ENCODE peak calls at places on chromosomes 1 and 21, in seven cellular contexts. Z, F, P, A, H, E and K are unnamed samples.

GRCh38 chr21:14773777-14774345 is 227.7 kb upstream of the SAMSN1 start:
- DNase-seq in Z (peak), F (peak), P (no peak), A (peak), H (peak), E (peak), K (peak)

GRCh38 chr1:206142770-206143169 is 25.6 kb upstream of the AVPR1B start:
- DNase-seq in Z (no peak), F (no peak), P (no peak), A (no peak), H (no peak), E (no peak), K (no peak)

GRCh38 chr1:109191377-109191776 is 22.3 kb upstream of the SARS1 start:
- DNase-seq in Z (no peak), F (peak), P (no peak), A (no peak), H (no peak), E (peak), K (no peak)

GRCh38 chr1:22452401-22452963 is 831 bp downstream of the ZBTB40 start:
- DNase-seq in Z (no peak), F (no peak), P (peak), A (no peak), H (no peak), E (peak), K (peak)

GRCh38 chr1:15345711-15346355 is 63.9 kb upstream of the EFHD2 start:
- DNase-seq in Z (no peak), F (no peak), P (no peak), A (no peak), H (no peak), E (peak), K (no peak)

GRCh38 chr1:103424645-103425044 is 100.9 kb upstream of the RNPC3 start:
- DNase-seq in Z (no peak), F (no peak), P (no peak), A (no peak), H (no peak), E (no peak), K (no peak)

GRCh38 chr1:64936958-64937357 is 29.4 kb downstream of the JAK1 start:
- DNase-seq in Z (no peak), F (no peak), P (no peak), A (no peak), H (no peak), E (no peak), K (no peak)

GRCh38 chr1:111507411-111508201 is 4.2 kb upstream of the ADORA3 start:
- DNase-seq in Z (no peak), F (peak), P (peak), A (peak), H (peak), E (peak), K (no peak)

GRCh38 chr1:208185801-208186201 is 58.4 kb downstream of the PLXNA2 start:
- DNase-seq in Z (no peak), F (no peak), P (no peak), A (no peak), H (no peak), E (peak), K (no peak)

GRCh38 chr1:168498159-168498609 is 45.6 kb downstream of the XCL2 start:
- DNase-seq in Z (no peak), F (no peak), P (no peak), A (no peak), H (no peak), E (no peak), K (no peak)

GRCh38 chr1:96559707-96560588 is 161.6 kb upstream of the PTBP2 start:
- DNase-seq in Z (no peak), F (no peak), P (no peak), A (no peak), H (no peak), E (no peak), K (no peak)

GRCh38 chr1:205026181-205026580 is 16.8 kb upstream of the CNTN2 start:
- DNase-seq in Z (no peak), F (no peak), P (no peak), A (no peak), H (no peak), E (no peak), K (no peak)

GRCh38 chr1:6033124-6033523 is 12.6 kb upstream of the KCNAB2 start:
- DNase-seq in Z (no peak), F (no peak), P (no peak), A (no peak), H (no peak), E (no peak), K (no peak)

GRCh38 chr1:193322218-193322617 is 135.8 kb upstream of the B3GALT2 start:
- DNase-seq in Z (peak), F (no peak), P (no peak), A (no peak), H (no peak), E (no peak), K (no peak)

GRCh38 chr1:46549697-46550681 is 1.5 kb downstream of the KNCN start:
- DNase-seq in Z (no peak), F (no peak), P (no peak), A (peak), H (peak), E (peak), K (peak)

GRCh38 chr1:246271516-246271915 is 235.6 kb downstream of the SMYD3 start:
- DNase-seq in Z (no peak), F (no peak), P (no peak), A (no peak), H (no peak), E (no peak), K (no peak)

GRCh38 chr21:45412909-45413581 is 8.1 kb downstream of the COL18A1 start:
- DNase-seq in Z (no peak), F (no peak), P (no peak), A (no peak), H (no peak), E (no peak), K (no peak)

GRCh38 chr1:165080253-165080896 is 276.1 kb downstream of the LMX1A start:
- DNase-seq in Z (no peak), F (no peak), P (no peak), A (no peak), H (no peak), E (no peak), K (no peak)

GRCh38 chr1:80218112-80218511 is 1211.6 kb upstream of the ADGRL4 start:
- DNase-seq in Z (peak), F (no peak), P (no peak), A (peak), H (peak), E (peak), K (no peak)

GRCh38 chr1:226709942-226710341 is 29.1 kb downstream of the ITPKB start:
- DNase-seq in Z (no peak), F (no peak), P (no peak), A (no peak), H (no peak), E (no peak), K (no peak)

GRCh38 chr1:226708967-226709396 is 30.1 kb downstream of the ITPKB start:
- DNase-seq in Z (no peak), F (no peak), P (no peak), A (no peak), H (no peak), E (no peak), K (no peak)

GRCh38 chr1:226706664-226707063 is 32.4 kb downstream of the ITPKB start:
- DNase-seq in Z (no peak), F (no peak), P (no peak), A (no peak), H (peak), E (no peak), K (no peak)

GRCh38 chr1:226710501-226710900 is 28.6 kb downstream of the ITPKB start:
- DNase-seq in Z (no peak), F (no peak), P (no peak), A (no peak), H (no peak), E (no peak), K (no peak)

DNA sequence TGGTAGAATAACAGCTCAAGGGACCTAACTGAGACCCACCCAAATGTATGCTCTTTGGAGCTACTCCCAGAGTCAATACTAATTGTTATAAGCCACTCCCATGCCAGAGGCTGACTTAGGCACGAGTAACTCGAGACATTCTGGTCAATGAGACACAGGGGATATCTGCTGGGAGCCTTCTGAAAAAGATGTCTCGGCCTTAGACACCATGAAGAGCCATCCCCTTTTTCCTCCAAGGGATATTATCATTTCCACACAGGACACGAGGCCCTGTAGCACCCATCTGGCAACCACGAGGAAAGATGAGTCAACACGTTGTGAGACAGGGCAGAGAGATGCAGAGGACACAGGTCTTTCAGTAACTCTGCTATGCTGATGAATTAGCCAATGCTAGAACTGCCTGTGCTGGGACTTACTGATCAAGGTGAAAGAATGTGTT is 30.7 kb downstream of the ITPKB start:
- DNase-seq in Z (no peak), F (no peak), P (no peak), A (no peak), H (no peak), E (no peak), K (no peak)
- TF ChIP-seq JUND in Z (no peak), F (no peak), P (no peak), A (no peak), H (peak), E (no peak), K (no peak)

DNA sequence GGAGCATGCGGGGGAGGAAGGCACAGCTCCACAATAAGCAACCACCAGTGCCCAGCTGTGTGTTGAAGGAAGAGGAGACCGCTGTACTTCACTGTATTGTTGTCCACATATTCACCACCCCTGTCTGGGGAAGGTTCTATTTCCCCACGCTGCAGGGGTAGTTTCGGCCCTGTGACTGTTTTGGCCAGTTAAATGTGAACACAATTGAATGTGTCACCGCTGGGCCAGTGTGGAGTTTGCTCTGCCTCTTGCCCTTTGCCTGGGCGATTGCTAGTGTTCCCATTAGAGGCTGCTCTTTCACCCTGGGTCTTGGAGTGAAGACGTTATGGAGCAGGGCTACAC is 32.6 kb downstream of the UBE4B start:
- DNase-seq in Z (no peak), F (no peak), P (no peak), A (peak), H (no peak), E (peak), K (no peak)
- TF ChIP-seq JUND in Z (no peak), F (no peak), P (no peak), A (no peak), H (no peak), E (no peak), K (no peak)

GRCh38 chr1:55337801-55338447 is 122.8 kb upstream of the USP24 start:
- DNase-seq in Z (peak), F (no peak), P (peak), A (peak), H (peak), E (peak), K (peak)
- TF ChIP-seq JUND in Z (no peak), F (no peak), P (no peak), A (no peak), H (no peak), E (no peak), K (no peak)

GRCh38 chr1:160853756-160854155 is 8.9 kb downstream of the CD244 start:
- DNase-seq in Z (no peak), F (no peak), P (no peak), A (no peak), H (no peak), E (no peak), K (no peak)
- TF ChIP-seq JUND in Z (no peak), F (no peak), P (no peak), A (no peak), H (no peak), E (no peak), K (no peak)